ENCODE peak calls at places on chromosomes 11 and 22, in four cellular contexts. One of them, this sample, is unnamed.

GRCh38 chr11:15006139-15006759 is 34.1 kb upstream of the CALCA start:
- DNase-seq in foreskin fibroblast: peak; percentile 49
- DNase-seq in AG04450: no peak
- DNase-seq in epithelial cell of proximal tubule: no peak
- DNase-seq in this sample: peak; percentile 10

GRCh38 chr11:32569313-32569881 is 14.2 kb upstream of the EIF3M start:
- DNase-seq in foreskin fibroblast: no peak
- DNase-seq in AG04450: no peak
- DNase-seq in epithelial cell of proximal tubule: no peak
- DNase-seq in this sample: no peak

GRCh38 chr11:76614471-76615183 is 55.9 kb downstream of the LRRC32 start:
- DNase-seq in epithelial cell of proximal tubule: no peak
- DNase-seq in AG04450: no peak
- DNase-seq in foreskin fibroblast: no peak
- DNase-seq in this sample: no peak

GRCh38 chr11:24005202-24005876 is 491.5 kb upstream of the LUZP2 start:
- DNase-seq in epithelial cell of proximal tubule: no peak
- DNase-seq in AG04450: no peak
- DNase-seq in foreskin fibroblast: no peak
- DNase-seq in this sample: no peak

GRCh38 chr11:2383823-2384722 is 7.0 kb downstream of the CD81 start:
- DNase-seq in AG04450: no peak
- DNase-seq in foreskin fibroblast: peak; percentile 36
- DNase-seq in epithelial cell of proximal tubule: no peak
- DNase-seq in this sample: no peak

GRCh38 chr11:1879342-1879940 is 12.3 kb downstream of the PRR33 start:
- DNase-seq in epithelial cell of proximal tubule: no peak
- DNase-seq in AG04450: no peak
- DNase-seq in foreskin fibroblast: no peak
- DNase-seq in this sample: no peak

GRCh38 chr11:127859941-127860354 is 727.4 kb downstream of the ETS1 start:
- DNase-seq in foreskin fibroblast: no peak
- DNase-seq in epithelial cell of proximal tubule: no peak
- DNase-seq in AG04450: no peak
- DNase-seq in this sample: no peak

GRCh38 chr11:18721576-18722292 is 4.3 kb downstream of the IGSF22 start:
- DNase-seq in epithelial cell of proximal tubule: no peak
- DNase-seq in AG04450: no peak
- DNase-seq in foreskin fibroblast: peak; percentile 67
- DNase-seq in this sample: no peak

GRCh38 chr11:102010776-102011500 is 36.3 kb upstream of the CFAP300 start:
- DNase-seq in AG04450: peak; percentile 59
- DNase-seq in foreskin fibroblast: peak; percentile 94
- DNase-seq in epithelial cell of proximal tubule: peak; percentile 46
- DNase-seq in this sample: peak; percentile 67
- H3K4me3 ChIP-seq in AG04450: no peak overlapping the region
- H3K4me3 ChIP-seq in foreskin fibroblast: no peak overlapping the region
- H3K4me3 ChIP-seq in epithelial cell of proximal tubule: no peak overlapping the region
- H3K4me3 ChIP-seq in this sample: no peak overlapping the region

DNA sequence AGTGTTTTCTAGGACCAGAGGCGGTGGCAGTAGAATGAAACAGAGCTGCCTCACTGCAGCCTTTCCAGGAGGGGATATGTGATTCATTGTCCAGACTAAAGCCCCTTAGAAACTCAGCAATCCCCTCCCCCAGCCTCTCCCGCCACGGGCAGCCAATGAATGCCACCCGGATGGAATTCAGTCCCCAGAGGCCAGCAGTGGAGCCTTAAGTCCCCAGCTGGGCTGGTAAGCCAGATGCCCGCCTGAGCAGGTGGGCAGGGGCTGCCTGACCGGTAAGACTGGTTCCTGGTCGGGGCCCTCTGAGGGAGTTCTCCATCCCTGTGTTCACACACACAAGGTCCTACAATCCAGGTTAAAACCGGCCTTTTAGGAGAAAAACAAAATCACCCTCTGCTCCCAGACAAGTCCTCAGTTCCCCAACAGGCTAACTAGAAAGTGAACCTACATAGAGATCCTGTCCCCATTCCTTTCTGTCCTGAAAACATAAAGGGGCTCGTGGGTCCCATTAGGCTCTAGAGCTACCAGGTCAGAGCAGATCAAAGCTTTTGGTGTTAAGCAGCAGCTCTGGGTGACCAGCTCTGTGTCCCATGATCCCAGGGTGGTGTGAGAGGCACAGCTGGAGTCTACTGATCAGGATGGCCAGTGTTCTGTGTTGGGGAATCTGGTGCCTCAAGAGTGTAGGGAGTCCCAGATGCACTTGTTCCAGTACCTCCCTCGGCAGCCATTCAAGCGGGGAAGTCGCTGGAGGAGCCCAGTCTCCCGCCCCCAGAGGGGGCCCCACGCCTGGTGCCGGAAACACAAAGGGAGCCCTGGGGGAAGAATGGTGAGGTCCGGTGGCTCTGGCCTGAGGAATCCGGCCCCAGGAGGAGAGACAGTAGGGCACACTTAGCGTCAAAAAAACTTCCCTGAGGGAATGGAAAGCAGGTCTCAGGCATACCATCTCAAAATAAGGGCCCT is 2.6 kb downstream of the PATZ1 start:
- DNase-seq in epithelial cell of proximal tubule: no peak
- DNase-seq in foreskin fibroblast: peak; percentile 67
- DNase-seq in AG04450: no peak
- DNase-seq in this sample: no peak
- TF ChIP-seq CTCF in epithelial cell of proximal tubule: no peak
- TF ChIP-seq CTCF in foreskin fibroblast: no peak
- TF ChIP-seq CTCF in AG04450: no peak
- TF ChIP-seq CTCF in this sample: no peak

GRCh38 chr11:48019230-48019584 is 38.8 kb downstream of the PTPRJ start:
- DNase-seq in AG04450: no peak
- DNase-seq in epithelial cell of proximal tubule: no peak
- DNase-seq in foreskin fibroblast: no peak
- DNase-seq in this sample: no peak

GRCh38 chr11:48017105-48017874 is 36.9 kb downstream of the PTPRJ start:
- DNase-seq in AG04450: no peak
- DNase-seq in foreskin fibroblast: no peak
- DNase-seq in epithelial cell of proximal tubule: no peak
- DNase-seq in this sample: no peak

GRCh38 chr11:48020092-48020755 is 39.9 kb downstream of the PTPRJ start:
- DNase-seq in epithelial cell of proximal tubule: no peak
- DNase-seq in foreskin fibroblast: no peak
- DNase-seq in AG04450: no peak
- DNase-seq in this sample: no peak

GRCh38 chr11:48018561-48019229 is 38.3 kb downstream of the PTPRJ start:
- DNase-seq in AG04450: no peak
- DNase-seq in foreskin fibroblast: no peak
- DNase-seq in epithelial cell of proximal tubule: no peak
- DNase-seq in this sample: no peak

GRCh38 chr11:48019597-48019996 is 39.2 kb downstream of the PTPRJ start:
- DNase-seq in foreskin fibroblast: no peak
- DNase-seq in AG04450: no peak
- DNase-seq in epithelial cell of proximal tubule: no peak
- DNase-seq in this sample: no peak
- H3K4me3 ChIP-seq in foreskin fibroblast: no peak overlapping the region
- H3K4me3 ChIP-seq in AG04450: no peak overlapping the region
- H3K4me3 ChIP-seq in epithelial cell of proximal tubule: no peak overlapping the region
- H3K4me3 ChIP-seq in this sample: no peak overlapping the region

DNA sequence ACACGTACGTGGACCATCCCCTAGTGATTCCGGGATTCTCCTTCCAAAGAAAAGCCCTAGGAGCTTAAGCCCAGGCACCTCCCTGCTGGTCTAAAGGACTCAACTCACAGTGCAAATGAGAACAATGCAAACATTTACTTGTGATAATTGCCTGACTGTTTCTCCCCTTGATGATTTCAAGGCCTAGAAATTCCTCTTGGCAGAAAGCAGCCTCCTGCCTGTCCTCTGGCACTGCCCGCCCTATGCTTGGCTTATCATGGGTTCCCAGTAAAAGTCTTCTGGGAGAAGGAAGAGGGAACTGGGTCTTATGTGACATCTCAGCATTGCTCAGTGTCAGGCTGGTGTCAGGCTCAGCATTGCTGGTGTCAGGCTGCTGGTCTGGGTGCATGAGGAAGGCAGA is 351.8 kb downstream of the SHANK2 start:
- DNase-seq in epithelial cell of proximal tubule: no peak
- DNase-seq in foreskin fibroblast: no peak
- DNase-seq in AG04450: no peak
- DNase-seq in this sample: no peak
- TF ChIP-seq CTCF in epithelial cell of proximal tubule: no peak
- TF ChIP-seq CTCF in foreskin fibroblast: no peak
- TF ChIP-seq CTCF in AG04450: no peak
- TF ChIP-seq CTCF in this sample: no peak